ENCODE peak calls at places on chromosomes 6 and 20, in five cellular contexts. One of them, this sample, is unnamed.

GRCh38 chr20:36331182-36331581 is 25.0 kb downstream of the DLGAP4 start:
- DNase-seq in IMR-90: no peak
- DNase-seq in GM12878: no peak
- DNase-seq in SK-N-SH: no peak
- DNase-seq in K562: no peak
- DNase-seq in this sample: no peak

GRCh38 chr6:127464161-127464880 is 5.1 kb upstream of the KIAA0408 start:
- DNase-seq in IMR-90: peak
- DNase-seq in GM12878: no peak
- DNase-seq in SK-N-SH: no peak
- DNase-seq in K562: no peak
- DNase-seq in this sample: no peak

GRCh38 chr20:33393609-33394008 is 7.7 kb downstream of the CDK5RAP1 start:
- DNase-seq in IMR-90: peak
- DNase-seq in GM12878: no peak
- DNase-seq in SK-N-SH: no peak
- DNase-seq in K562: no peak
- DNase-seq in this sample: no peak

GRCh38 chr20:53829086-53829703 is 235.6 kb upstream of the ZNF217 start:
- DNase-seq in IMR-90: peak
- DNase-seq in GM12878: no peak
- DNase-seq in SK-N-SH: no peak
- DNase-seq in K562: peak
- DNase-seq in this sample: peak

GRCh38 chr20:19620471-19620870 is 137.6 kb upstream of the RIN2 start:
- DNase-seq in IMR-90: no peak
- DNase-seq in GM12878: no peak
- DNase-seq in SK-N-SH: no peak
- DNase-seq in K562: no peak
- DNase-seq in this sample: no peak

GRCh38 chr6:161271343-161272019 is 2.4 kb downstream of the AGPAT4 start:
- DNase-seq in IMR-90: no peak
- DNase-seq in GM12878: no peak
- DNase-seq in SK-N-SH: no peak
- DNase-seq in K562: peak
- DNase-seq in this sample: no peak

GRCh38 chr20:16803965-16804792 is 56.0 kb downstream of the OTOR start:
- DNase-seq in IMR-90: peak
- DNase-seq in GM12878: no peak
- DNase-seq in SK-N-SH: peak
- DNase-seq in K562: peak
- DNase-seq in this sample: peak

GRCh38 chr6:106511274-106512047 is 117.8 kb downstream of the RTN4IP1 start:
- DNase-seq in IMR-90: no peak
- DNase-seq in GM12878: no peak
- DNase-seq in SK-N-SH: peak
- DNase-seq in K562: no peak
- DNase-seq in this sample: no peak

GRCh38 chr20:46255440-46256104 is 52.7 kb downstream of the CDH22 start:
- DNase-seq in IMR-90: no peak
- DNase-seq in GM12878: no peak
- DNase-seq in SK-N-SH: peak
- DNase-seq in K562: peak
- DNase-seq in this sample: no peak

GRCh38 chr6:33850869-33851541 is 47.2 kb upstream of the MLN start:
- DNase-seq in IMR-90: no peak
- DNase-seq in GM12878: no peak
- DNase-seq in SK-N-SH: no peak
- DNase-seq in K562: no peak
- DNase-seq in this sample: no peak

GRCh38 chr20:35555951-35556645 is 14.2 kb downstream of the ERGIC3 start:
- DNase-seq in IMR-90: no peak
- DNase-seq in GM12878: no peak
- DNase-seq in SK-N-SH: no peak
- DNase-seq in K562: no peak
- DNase-seq in this sample: no peak

GRCh38 chr6:162825597-162825996 is 97.8 kb downstream of the PACRG start:
- DNase-seq in IMR-90: no peak
- DNase-seq in GM12878: no peak
- DNase-seq in SK-N-SH: no peak
- DNase-seq in K562: no peak
- DNase-seq in this sample: no peak

GRCh38 chr6:44052419-44053011 is 74.7 kb downstream of the MRPL14 start:
- DNase-seq in IMR-90: peak
- DNase-seq in GM12878: no peak
- DNase-seq in SK-N-SH: peak
- DNase-seq in K562: peak
- DNase-seq in this sample: peak

GRCh38 chr20:5402903-5403531 is 86.3 kb upstream of the PROKR2 start:
- DNase-seq in IMR-90: peak
- DNase-seq in GM12878: no peak
- DNase-seq in SK-N-SH: no peak
- DNase-seq in K562: peak
- DNase-seq in this sample: peak

GRCh38 chr6:110398778-110399177 is 16.6 kb downstream of the DDO start:
- DNase-seq in IMR-90: peak
- DNase-seq in GM12878: no peak
- DNase-seq in SK-N-SH: no peak
- DNase-seq in K562: peak
- DNase-seq in this sample: no peak

GRCh38 chr20:46222521-46223007 is 85.7 kb downstream of the CDH22 start:
- DNase-seq in IMR-90: no peak
- DNase-seq in GM12878: no peak
- DNase-seq in SK-N-SH: no peak
- DNase-seq in K562: no peak
- DNase-seq in this sample: no peak

GRCh38 chr6:135257641-135258405 is 76.7 kb downstream of the MYB start:
- DNase-seq in IMR-90: no peak
- DNase-seq in GM12878: no peak
- DNase-seq in SK-N-SH: no peak
- DNase-seq in K562: no peak
- DNase-seq in this sample: no peak

GRCh38 chr20:44089987-44090674 is 96.9 kb downstream of the JPH2 start:
- DNase-seq in IMR-90: peak
- DNase-seq in GM12878: peak
- DNase-seq in SK-N-SH: no peak
- DNase-seq in K562: peak
- DNase-seq in this sample: peak

GRCh38 chr6:21740719-21741118 is 147.2 kb downstream of the SOX4 start:
- DNase-seq in IMR-90: peak
- DNase-seq in GM12878: no peak
- DNase-seq in SK-N-SH: no peak
- DNase-seq in K562: no peak
- DNase-seq in this sample: no peak
- TF ChIP-seq RCOR1 in IMR-90: no peak
- TF ChIP-seq RCOR1 in GM12878: no peak
- TF ChIP-seq RCOR1 in SK-N-SH: peak
- TF ChIP-seq RCOR1 in K562: no peak
- TF ChIP-seq RCOR1 in this sample: no peak

GRCh38 chr6:117540670-117541069 is 58.2 kb downstream of the DCBLD1 start:
- DNase-seq in IMR-90: peak
- DNase-seq in GM12878: no peak
- DNase-seq in SK-N-SH: no peak
- DNase-seq in K562: no peak
- DNase-seq in this sample: peak
- TF ChIP-seq RCOR1 in IMR-90: no peak
- TF ChIP-seq RCOR1 in GM12878: no peak
- TF ChIP-seq RCOR1 in SK-N-SH: no peak
- TF ChIP-seq RCOR1 in K562: no peak
- TF ChIP-seq RCOR1 in this sample: no peak

GRCh38 chr20:12394786-12395185 is 477.1 kb downstream of the BTBD3 start:
- DNase-seq in IMR-90: no peak
- DNase-seq in GM12878: no peak
- DNase-seq in SK-N-SH: no peak
- DNase-seq in K562: no peak
- DNase-seq in this sample: no peak
- TF ChIP-seq RCOR1 in IMR-90: no peak
- TF ChIP-seq RCOR1 in GM12878: no peak
- TF ChIP-seq RCOR1 in SK-N-SH: no peak
- TF ChIP-seq RCOR1 in K562: no peak
- TF ChIP-seq RCOR1 in this sample: no peak

DNA sequence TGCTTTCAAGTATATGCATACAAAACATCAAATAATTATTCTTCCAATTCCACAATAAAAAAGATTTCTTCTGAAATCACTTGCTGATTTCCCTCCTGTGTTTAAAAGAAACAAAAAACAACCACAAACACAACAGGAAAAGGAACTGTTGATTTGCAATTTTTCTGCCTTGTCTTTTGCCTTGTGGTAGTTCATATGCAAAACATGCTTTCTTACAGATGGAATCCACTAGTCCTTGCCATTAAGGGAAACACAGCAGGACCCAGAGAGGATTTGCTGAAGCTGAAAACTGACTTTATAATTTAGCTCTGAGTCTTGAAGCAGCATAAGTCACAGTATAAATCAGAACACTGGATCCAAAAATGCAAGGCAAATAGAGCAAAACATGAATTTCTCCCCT is 328.7 kb downstream of the PHF3 start:
- DNase-seq in IMR-90: no peak
- DNase-seq in GM12878: no peak
- DNase-seq in SK-N-SH: no peak
- DNase-seq in K562: no peak
- DNase-seq in this sample: no peak
- TF ChIP-seq RCOR1 in IMR-90: no peak
- TF ChIP-seq RCOR1 in GM12878: no peak
- TF ChIP-seq RCOR1 in SK-N-SH: no peak
- TF ChIP-seq RCOR1 in K562: no peak
- TF ChIP-seq RCOR1 in this sample: no peak

DNA sequence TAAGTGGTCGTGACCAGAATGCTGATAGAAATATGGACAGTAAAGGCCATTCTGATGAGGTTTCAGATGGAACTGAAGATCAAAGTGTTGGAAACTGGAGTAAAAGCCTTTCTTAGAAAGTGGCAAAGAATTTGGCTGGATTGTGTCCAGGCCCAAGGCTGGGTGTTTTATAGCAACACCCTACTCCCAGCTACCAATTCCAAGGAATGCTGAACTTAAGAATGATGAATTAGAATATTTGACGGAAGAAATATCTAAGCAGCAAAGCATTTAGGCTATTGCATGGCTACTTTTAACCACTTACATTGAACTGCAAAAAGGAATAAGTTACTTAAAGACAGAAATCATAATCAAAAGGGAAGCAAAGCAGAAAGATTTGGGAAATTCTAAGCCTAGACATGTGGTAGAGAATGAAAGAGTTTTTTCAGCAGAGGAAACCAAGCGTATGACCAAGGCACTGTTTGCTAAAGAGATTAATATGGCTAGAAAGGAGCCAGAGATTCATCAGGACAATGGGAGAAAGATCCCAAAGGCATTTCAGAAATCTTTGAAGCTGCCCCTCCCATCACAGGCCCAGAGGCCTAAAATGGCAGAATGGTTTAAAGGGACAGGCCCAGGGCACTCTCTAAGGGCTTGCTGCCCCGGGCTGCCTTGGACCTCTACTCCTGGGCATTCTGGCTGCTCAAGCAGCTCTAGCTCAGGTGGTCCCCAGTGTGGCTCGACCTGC is 25.8 kb downstream of the SDHAF4 start:
- DNase-seq in IMR-90: no peak
- DNase-seq in GM12878: no peak
- DNase-seq in SK-N-SH: no peak
- DNase-seq in K562: no peak
- DNase-seq in this sample: no peak
- TF ChIP-seq RCOR1 in IMR-90: no peak
- TF ChIP-seq RCOR1 in GM12878: no peak
- TF ChIP-seq RCOR1 in SK-N-SH: no peak
- TF ChIP-seq RCOR1 in K562: no peak
- TF ChIP-seq RCOR1 in this sample: no peak

DNA sequence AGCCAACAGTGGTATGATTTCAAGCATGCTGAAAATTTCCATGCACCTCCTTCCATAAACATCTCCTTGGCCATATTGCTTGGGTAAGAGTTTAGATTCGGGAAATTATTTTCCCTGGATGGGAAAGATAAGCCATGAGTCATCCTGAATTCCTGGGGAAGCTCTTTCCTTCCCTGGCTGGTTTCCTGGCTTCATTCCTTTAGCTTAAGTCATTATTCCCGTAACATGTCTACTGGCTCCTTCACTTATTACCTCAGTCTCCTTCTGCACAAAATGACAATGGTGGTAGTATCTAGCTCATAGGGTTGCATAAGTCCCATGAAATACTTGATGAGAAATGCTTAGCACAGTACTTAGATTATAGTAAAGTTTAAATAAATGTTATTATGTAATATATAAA is 27.6 kb downstream of the TINAG start:
- DNase-seq in IMR-90: peak
- DNase-seq in GM12878: no peak
- DNase-seq in SK-N-SH: peak
- DNase-seq in K562: no peak
- DNase-seq in this sample: peak
- TF ChIP-seq RCOR1 in IMR-90: no peak
- TF ChIP-seq RCOR1 in GM12878: no peak
- TF ChIP-seq RCOR1 in SK-N-SH: no peak
- TF ChIP-seq RCOR1 in K562: no peak
- TF ChIP-seq RCOR1 in this sample: no peak